ENCODE peak calls at places on chromosomes 16 and 17, in seven cellular contexts. S is GM12864, V is bronchial epithelial cell, A is RWPE1, P is cardiac muscle cell, B is stomach, C is MCF 10A. D is an unnamed sample.

GRCh38 chr17:50122945-50123344 is 7.0 kb downstream of the SAMD14 start:
- DNase-seq in S (no peak), V (no peak), A (no peak), P (no peak), B (no peak), C (no peak), D (no peak)

GRCh38 chr17:5191541-5192417 is at the start of gene ZNF594:
- DNase-seq in S (peak), V (peak), A (peak), P (peak), B (peak), C (peak), D (peak)

GRCh38 chr17:55348749-55349354 is 72.8 kb downstream of the MMD start:
- DNase-seq in S (peak), V (peak), A (peak), P (peak), B (peak), C (peak), D (peak)

GRCh38 chr17:79993390-79994221 is 42.1 kb downstream of the TBC1D16 start:
- DNase-seq in S (no peak), V (peak), A (peak), P (peak), B (peak), C (peak), D (peak)

GRCh38 chr17:17506893-17507464 is 10.8 kb upstream of the RASD1 start:
- DNase-seq in S (no peak), V (no peak), A (no peak), P (no peak), B (peak), C (no peak), D (no peak)

GRCh38 chr16:11586856-11587642 is at the start of gene LITAF:
- DNase-seq in S (no peak), V (no peak), A (peak), P (peak), B (peak), C (peak), D (peak)

GRCh38 chr17:48153711-48154642 is 46.4 kb downstream of the SNX11 start:
- DNase-seq in S (no peak), V (peak), A (peak), P (peak), B (peak), C (peak), D (peak)

GRCh38 chr17:56319531-56319930 is 166.3 kb downstream of the ANKFN1 start:
- DNase-seq in S (no peak), V (peak), A (peak), P (peak), B (no peak), C (peak), D (no peak)

GRCh38 chr17:42281571-42282096 is 5.4 kb upstream of the STAT5B start:
- DNase-seq in S (no peak), V (no peak), A (no peak), P (no peak), B (peak), C (no peak), D (no peak)

GRCh38 chr17:39739020-39739884 is 1.5 kb downstream of the GRB7 start:
- DNase-seq in S (no peak), V (peak), A (peak), P (no peak), B (peak), C (peak), D (peak)

GRCh38 chr16:80047796-80048649 is 447.5 kb upstream of the MAF start:
- DNase-seq in S (no peak), V (peak), A (no peak), P (no peak), B (no peak), C (no peak), D (no peak)

DNA sequence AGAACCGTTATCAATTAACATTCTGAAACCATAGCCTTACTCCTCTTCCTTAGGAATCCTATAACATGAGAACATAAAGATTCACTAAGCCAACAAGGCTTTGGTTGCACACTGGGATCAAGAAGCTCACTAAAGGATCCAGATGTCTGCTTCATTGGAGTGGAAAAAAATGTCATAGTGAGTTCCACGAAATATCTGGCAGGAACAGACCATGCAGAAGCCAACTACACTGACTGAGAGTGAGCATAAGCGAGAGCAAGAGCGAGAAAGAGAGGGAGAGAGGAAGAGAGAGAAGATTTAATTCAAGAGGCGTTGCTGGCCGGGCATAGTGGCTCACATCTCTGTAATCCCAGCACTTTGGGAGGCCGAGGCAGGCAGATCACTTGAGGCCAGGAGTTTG is 13.4 kb upstream of the MEIOC start:
- DNase-seq in S (no peak), V (no peak), A (no peak), P (peak), B (no peak), C (no peak), D (no peak)
- TF ChIP-seq CTCF in S (no peak), V (no peak), A (no peak), P (no peak), B (no peak), C (no peak), D (no peak)

DNA sequence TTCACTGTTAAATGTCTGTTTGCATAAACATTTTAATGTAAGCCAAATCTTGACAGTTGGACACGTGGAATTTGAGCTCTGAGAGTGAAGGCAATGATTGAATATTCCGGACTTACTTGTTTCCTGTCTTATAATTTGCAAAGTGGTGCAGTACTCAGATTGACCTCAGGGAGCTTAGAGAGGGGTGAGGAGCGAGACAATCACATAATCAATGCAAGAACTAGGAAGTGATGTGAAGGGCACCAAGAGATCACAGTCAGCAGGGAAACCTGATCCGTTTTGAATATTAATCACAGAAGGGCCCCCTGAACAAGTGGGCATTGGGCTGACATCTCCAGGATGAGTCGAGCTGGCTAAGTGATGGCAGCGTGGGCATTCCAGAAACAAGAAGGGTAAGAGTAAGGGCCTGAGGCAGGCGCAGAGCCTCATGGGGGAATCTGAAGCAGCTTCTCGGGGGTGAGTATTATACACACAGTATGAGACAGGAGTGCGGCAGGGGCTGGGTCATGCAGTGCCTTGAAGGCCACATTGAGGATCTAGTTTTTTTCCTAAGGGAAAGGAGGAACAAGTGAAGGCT is 26.1 kb downstream of the TEX2 start:
- DNase-seq in S (no peak), V (peak), A (no peak), P (no peak), B (no peak), C (no peak), D (peak)
- TF ChIP-seq CTCF in S (peak), V (peak), A (no peak), P (peak), B (no peak), C (no peak), D (no peak)

GRCh38 chr16:82033683-82034300 is 1.3 kb upstream of the HSD17B2 start:
- DNase-seq in S (no peak), V (no peak), A (no peak), P (no peak), B (peak), C (no peak), D (no peak)

GRCh38 chr16:82027629-82028035 is 7.4 kb upstream of the HSD17B2 start:
- DNase-seq in S (no peak), V (peak), A (no peak), P (no peak), B (no peak), C (no peak), D (peak)

GRCh38 chr16:82033006-82033405 is 2.0 kb upstream of the HSD17B2 start:
- DNase-seq in S (no peak), V (no peak), A (no peak), P (no peak), B (peak), C (peak), D (peak)

GRCh38 chr16:82034981-82035612 is at the start of gene HSD17B2:
- DNase-seq in S (no peak), V (peak), A (peak), P (no peak), B (peak), C (peak), D (peak)

DNA sequence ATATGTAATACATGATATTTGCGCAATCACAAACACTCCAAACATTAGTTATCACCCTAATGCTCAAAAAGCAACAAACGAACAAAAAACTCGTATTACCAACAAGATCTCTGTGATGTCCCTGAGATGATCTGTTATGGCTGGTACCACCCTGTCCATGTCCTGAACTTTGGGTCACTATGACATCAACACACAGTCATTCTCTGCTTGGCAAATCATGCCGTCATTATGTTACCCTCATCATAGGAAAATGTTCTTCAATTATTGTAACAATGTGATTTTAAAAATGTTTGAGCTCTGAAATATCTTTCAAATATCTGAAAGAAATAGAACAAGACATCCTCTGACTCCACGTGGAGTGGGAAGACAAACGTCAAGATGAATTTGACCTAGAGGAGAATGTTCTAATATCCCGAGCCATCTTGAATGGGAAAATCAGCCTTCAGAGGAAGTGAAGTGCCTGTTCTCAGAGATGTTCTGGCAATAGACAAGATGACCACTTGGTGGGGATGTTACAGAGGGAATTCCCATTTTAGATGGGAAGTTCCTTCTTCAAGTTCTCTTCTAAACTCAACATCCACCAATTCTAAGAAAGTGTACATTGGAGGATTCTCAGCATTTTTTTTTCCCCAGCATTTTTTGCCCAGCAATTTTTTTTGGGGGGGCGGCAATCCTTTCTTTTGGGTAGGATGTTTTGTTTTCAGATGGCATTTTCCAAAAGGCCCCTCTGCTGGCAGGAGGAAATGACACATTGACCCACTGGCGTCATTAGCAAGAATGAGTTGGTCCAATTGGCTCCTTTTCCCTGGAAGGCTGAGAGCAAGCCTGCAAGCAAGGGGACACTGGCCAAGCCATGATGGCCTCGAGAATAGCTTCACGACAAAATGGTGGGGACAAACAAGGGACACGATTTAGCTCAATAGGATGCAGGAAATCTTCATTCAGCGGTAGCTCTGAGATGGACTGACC is 3.7 kb upstream of the HSD17B2 start:
- DNase-seq in S (no peak), V (peak), A (peak), P (peak), B (no peak), C (peak), D (peak)
- TF ChIP-seq CTCF in S (peak), V (peak), A (peak), P (peak), B (peak), C (peak), D (no peak)

GRCh38 chr16:54062361-54063346 is 223.9 kb downstream of the IRX3 start:
- DNase-seq in S (no peak), V (no peak), A (no peak), P (no peak), B (no peak), C (no peak), D (no peak)
- TF ChIP-seq CTCF in S (no peak), V (no peak), A (no peak), P (peak), B (no peak), C (no peak), D (peak)

D was measured in Calu3.